ENCODE peak calls at places on chromosomes 13 and 19, in nine cellular contexts. One of them, this sample, is unnamed.
A peak's percentile ranks its signal among the peaks of the same experiment; 100 is the strongest.

GRCh38 chr13:80340643-80341097 is 256 bp downstream of the SPRY2 start:
- DNase-seq in stimulated activated CD8-positive, alpha-beta memory T cell treated with anti-CD3 and anti-CD28 coated beads, Interleukin-7, amount 100 ng/mL, for 1 hour: no peak
- DNase-seq in KBM-7: peak; percentile 80
- DNase-seq in progenitor cell of endocrine pancreas: no peak
- DNase-seq in naive thymus-derived CD4-positive, alpha-beta T cell: no peak
- DNase-seq in activated T-cell treated with anti-CD3 and anti-CD28 coated beads for 1 hour: no peak
- DNase-seq in CD8-positive, alpha-beta memory T cell: peak; percentile 16
- DNase-seq in pancreas: no peak
- DNase-seq in Peyer's patch: no peak
- DNase-seq in this sample: no peak

GRCh38 chr13:98476106-98476505 is 100.8 kb downstream of the STK24 start:
- DNase-seq in CD8-positive, alpha-beta memory T cell: no peak
- DNase-seq in progenitor cell of endocrine pancreas: no peak
- DNase-seq in activated T-cell treated with anti-CD3 and anti-CD28 coated beads for 1 hour: peak; percentile 30
- DNase-seq in KBM-7: no peak
- DNase-seq in naive thymus-derived CD4-positive, alpha-beta T cell: no peak
- DNase-seq in stimulated activated CD8-positive, alpha-beta memory T cell treated with anti-CD3 and anti-CD28 coated beads, Interleukin-7, amount 100 ng/mL, for 1 hour: no peak
- DNase-seq in Peyer's patch: no peak
- DNase-seq in pancreas: no peak
- DNase-seq in this sample: peak; percentile 11

GRCh38 chr13:93932901-93933300 is 546.6 kb downstream of the DCT start:
- DNase-seq in KBM-7: no peak
- DNase-seq in progenitor cell of endocrine pancreas: no peak
- DNase-seq in pancreas: no peak
- DNase-seq in Peyer's patch: no peak
- DNase-seq in activated T-cell treated with anti-CD3 and anti-CD28 coated beads for 1 hour: no peak
- DNase-seq in naive thymus-derived CD4-positive, alpha-beta T cell: no peak
- DNase-seq in stimulated activated CD8-positive, alpha-beta memory T cell treated with anti-CD3 and anti-CD28 coated beads, Interleukin-7, amount 100 ng/mL, for 1 hour: no peak
- DNase-seq in CD8-positive, alpha-beta memory T cell: no peak
- DNase-seq in this sample: no peak

GRCh38 chr13:79548886-79549285 is 67.9 kb downstream of the NDFIP2 start:
- DNase-seq in naive thymus-derived CD4-positive, alpha-beta T cell: no peak
- DNase-seq in activated T-cell treated with anti-CD3 and anti-CD28 coated beads for 1 hour: no peak
- DNase-seq in CD8-positive, alpha-beta memory T cell: no peak
- DNase-seq in stimulated activated CD8-positive, alpha-beta memory T cell treated with anti-CD3 and anti-CD28 coated beads, Interleukin-7, amount 100 ng/mL, for 1 hour: no peak
- DNase-seq in KBM-7: peak; percentile 4
- DNase-seq in pancreas: no peak
- DNase-seq in progenitor cell of endocrine pancreas: no peak
- DNase-seq in Peyer's patch: no peak
- DNase-seq in this sample: no peak

GRCh38 chr19:52662631-52663030 is 24.5 kb upstream of the ZNF83 start:
- DNase-seq in Peyer's patch: no peak
- DNase-seq in KBM-7: no peak
- DNase-seq in pancreas: no peak
- DNase-seq in CD8-positive, alpha-beta memory T cell: no peak
- DNase-seq in activated T-cell treated with anti-CD3 and anti-CD28 coated beads for 1 hour: no peak
- DNase-seq in progenitor cell of endocrine pancreas: no peak
- DNase-seq in naive thymus-derived CD4-positive, alpha-beta T cell: no peak
- DNase-seq in stimulated activated CD8-positive, alpha-beta memory T cell treated with anti-CD3 and anti-CD28 coated beads, Interleukin-7, amount 100 ng/mL, for 1 hour: no peak
- DNase-seq in this sample: no peak

GRCh38 chr19:11375143-11375948 is 880 bp downstream of the SWSAP1 start:
- DNase-seq in Peyer's patch: peak; percentile 76
- DNase-seq in CD8-positive, alpha-beta memory T cell: peak; percentile 72
- DNase-seq in KBM-7: peak; percentile 84
- DNase-seq in pancreas: peak; percentile 85
- DNase-seq in naive thymus-derived CD4-positive, alpha-beta T cell: peak; percentile 86
- DNase-seq in stimulated activated CD8-positive, alpha-beta memory T cell treated with anti-CD3 and anti-CD28 coated beads, Interleukin-7, amount 100 ng/mL, for 1 hour: no peak
- DNase-seq in activated T-cell treated with anti-CD3 and anti-CD28 coated beads for 1 hour: peak; percentile 60
- DNase-seq in progenitor cell of endocrine pancreas: no peak
- DNase-seq in this sample: peak; percentile 67

GRCh38 chr13:69601661-69602060 is 506.0 kb upstream of the ATXN8OS start:
- DNase-seq in naive thymus-derived CD4-positive, alpha-beta T cell: no peak
- DNase-seq in pancreas: no peak
- DNase-seq in KBM-7: no peak
- DNase-seq in activated T-cell treated with anti-CD3 and anti-CD28 coated beads for 1 hour: no peak
- DNase-seq in Peyer's patch: no peak
- DNase-seq in CD8-positive, alpha-beta memory T cell: no peak
- DNase-seq in stimulated activated CD8-positive, alpha-beta memory T cell treated with anti-CD3 and anti-CD28 coated beads, Interleukin-7, amount 100 ng/mL, for 1 hour: no peak
- DNase-seq in progenitor cell of endocrine pancreas: no peak
- DNase-seq in this sample: no peak

GRCh38 chr19:17847538-17848366 is at the start of gene JAK3:
- DNase-seq in CD8-positive, alpha-beta memory T cell: peak; percentile 81
- DNase-seq in stimulated activated CD8-positive, alpha-beta memory T cell treated with anti-CD3 and anti-CD28 coated beads, Interleukin-7, amount 100 ng/mL, for 1 hour: peak; percentile 67
- DNase-seq in KBM-7: peak; percentile 62
- DNase-seq in pancreas: peak; percentile 56
- DNase-seq in progenitor cell of endocrine pancreas: peak; percentile 53
- DNase-seq in naive thymus-derived CD4-positive, alpha-beta T cell: peak; percentile 89
- DNase-seq in activated T-cell treated with anti-CD3 and anti-CD28 coated beads for 1 hour: peak; percentile 78
- DNase-seq in Peyer's patch: peak; percentile 89
- DNase-seq in this sample: peak; percentile 57

GRCh38 chr13:110387451-110388140 is 80.5 kb downstream of the COL4A2 start:
- DNase-seq in CD8-positive, alpha-beta memory T cell: no peak
- DNase-seq in naive thymus-derived CD4-positive, alpha-beta T cell: no peak
- DNase-seq in pancreas: no peak
- DNase-seq in progenitor cell of endocrine pancreas: no peak
- DNase-seq in Peyer's patch: no peak
- DNase-seq in stimulated activated CD8-positive, alpha-beta memory T cell treated with anti-CD3 and anti-CD28 coated beads, Interleukin-7, amount 100 ng/mL, for 1 hour: no peak
- DNase-seq in activated T-cell treated with anti-CD3 and anti-CD28 coated beads for 1 hour: no peak
- DNase-seq in KBM-7: peak; percentile 13
- DNase-seq in this sample: no peak